ENCODE peak calls at places on chromosomes 5 and 9, in four cellular contexts. G is GM23338, E is right lobe of liver, C is transverse colon. R is an unnamed sample.

GRCh38 chr5:52915176-52915875 is 73.8 kb upstream of the ITGA2 start:
- DNase-seq in G (peak; percentile 69), E (peak; percentile 61), C (peak; percentile 37), R (peak; percentile 68)

GRCh38 chr9:89576404-89576824 is 28.4 kb upstream of the GADD45G start:
- DNase-seq in G (peak; percentile 55), E (peak; percentile 27), C (no peak), R (no peak)

GRCh38 chr9:30575218-30575617 is 1809.2 kb upstream of the ACO1 start:
- DNase-seq in G (no peak), E (no peak), C (no peak), R (no peak)

GRCh38 chr9:2802494-2802921 is 41.4 kb downstream of the PUM3 start:
- DNase-seq in G (no peak), E (no peak), C (no peak), R (no peak)

GRCh38 chr5:137357436-137357835 is 141.7 kb downstream of the SPOCK1 start:
- DNase-seq in G (no peak), E (no peak), C (no peak), R (no peak)

GRCh38 chr9:69899491-69899890 is 78.9 kb downstream of the CFAP95 start:
- DNase-seq in G (no peak), E (no peak), C (no peak), R (no peak)

GRCh38 chr5:3187846-3188425 is 407.7 kb upstream of the IRX1 start:
- DNase-seq in G (no peak), E (no peak), C (no peak), R (no peak)

GRCh38 chr5:105218018-105218417 is 1655.4 kb upstream of the NUDT12 start:
- DNase-seq in G (no peak), E (no peak), C (no peak), R (no peak)

GRCh38 chr5:172770374-172770674 is 671 bp downstream of the DUSP1 start:
- DNase-seq in G (no peak), E (no peak), C (no peak), R (no peak)

GRCh38 chr5:172772112-172772906 is 1.3 kb upstream of the DUSP1 start:
- DNase-seq in G (peak; percentile 87), E (peak; percentile 98), C (peak; percentile 95), R (peak; percentile 91)

GRCh38 chr5:172771439-172772111 is 580 bp upstream of the DUSP1 start:
- DNase-seq in G (no peak), E (no peak), C (no peak), R (no peak)

GRCh38 chr5:172769598-172770373 is 1.2 kb downstream of the DUSP1 start:
- DNase-seq in G (peak; percentile 31), E (peak; percentile 69), C (peak; percentile 46), R (no peak)

DNA sequence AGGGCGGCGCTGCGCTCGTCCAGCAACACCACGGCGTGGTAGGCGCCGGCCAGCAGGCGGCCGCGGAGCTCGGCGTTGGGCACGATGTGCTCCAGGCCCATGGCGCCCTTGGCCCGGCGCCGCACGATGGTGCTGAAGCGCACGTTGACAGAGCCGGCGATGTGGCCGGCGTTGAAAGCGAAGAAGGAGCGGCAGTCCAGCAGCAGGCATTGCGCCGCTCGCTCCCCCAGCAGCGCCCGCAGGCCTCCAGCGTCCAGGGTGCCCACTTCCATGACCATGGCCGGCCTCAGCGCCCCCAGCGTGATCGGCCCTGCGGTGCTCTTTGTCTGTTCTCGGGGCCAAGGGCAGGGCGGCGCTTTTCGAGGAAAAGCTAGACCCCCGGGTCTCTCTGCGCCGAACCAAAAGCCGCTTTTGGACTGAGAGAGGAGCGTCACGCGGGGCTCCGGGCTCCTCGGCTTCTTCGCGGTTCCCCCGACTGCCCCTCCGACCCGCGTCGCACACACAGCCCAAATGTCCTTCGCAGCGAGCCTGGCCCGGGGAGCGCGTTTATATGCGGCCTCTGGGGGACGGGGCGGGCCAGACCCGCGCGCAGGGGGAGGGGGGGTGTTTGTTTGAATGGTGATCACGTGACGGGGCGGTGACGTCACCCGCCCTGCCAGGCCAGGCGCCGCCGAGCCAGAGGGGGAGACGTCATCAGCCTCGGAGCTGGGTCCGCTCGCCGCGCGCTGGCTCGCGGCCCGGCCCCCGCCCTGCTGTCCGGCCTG is at the start of gene DUSP1:
- DNase-seq in G (peak; percentile 97), E (peak; percentile 100), C (peak; percentile 99), R (peak; percentile 99)
- TF ChIP-seq CTCF in G (peak; percentile 37), E (peak; percentile 15), C (peak; percentile 32), R (peak; percentile 71)

GRCh38 chr5:67971223-67971830 is 244.2 kb upstream of the PIK3R1 start:
- DNase-seq in G (no peak), E (peak; percentile 68), C (peak; percentile 13), R (no peak)
- TF ChIP-seq CTCF in G (no peak), E (no peak), C (no peak), R (no peak)

DNA sequence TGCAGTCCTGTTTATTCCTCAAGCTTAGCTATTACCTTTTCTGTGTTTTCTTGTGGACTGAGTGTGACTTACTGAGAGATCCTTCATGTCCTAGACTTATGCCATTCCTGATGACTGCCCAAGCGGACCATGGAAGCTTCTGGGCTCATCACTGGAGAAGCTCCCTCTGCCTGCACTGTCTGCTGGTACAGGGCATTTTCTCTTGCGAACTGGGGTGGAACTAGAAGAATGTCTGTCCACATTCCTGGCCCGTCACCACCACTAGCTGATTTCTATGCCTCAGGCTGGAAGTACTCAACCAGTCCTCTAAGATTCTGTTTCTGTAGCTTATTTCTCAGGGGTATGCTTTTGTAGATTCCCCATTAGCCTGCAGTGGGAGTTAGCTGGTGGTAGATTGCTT is 12.3 kb downstream of the SLC36A1 start:
- DNase-seq in G (peak; percentile 30), E (no peak), C (no peak), R (no peak)
- TF ChIP-seq CTCF in G (no peak), E (no peak), C (no peak), R (no peak)

GRCh38 chr9:13278368-13279246 is 885 bp downstream of the MPDZ start:
- DNase-seq in G (peak; percentile 67), E (peak; percentile 53), C (peak; percentile 24), R (no peak)
- TF ChIP-seq CTCF in G (no peak), E (no peak), C (no peak), R (no peak)

GRCh38 chr5:55994502-55994997 is at the start of gene IL6ST:
- DNase-seq in G (peak; percentile 89), E (no peak), C (peak; percentile 60), R (peak; percentile 67)

GRCh38 chr5:55993013-55993412 is 1.8 kb downstream of the IL6ST start:
- DNase-seq in G (peak; percentile 40), E (no peak), C (no peak), R (no peak)

GRCh38 chr5:55989860-55990259 is 4.9 kb downstream of the IL6ST start:
- DNase-seq in G (no peak), E (no peak), C (no peak), R (no peak)

GRCh38 chr5:55993628-55994501 is 898 bp downstream of the IL6ST start:
- DNase-seq in G (no peak), E (no peak), C (no peak), R (no peak)

GRCh38 chr5:55991768-55992486 is 2.8 kb downstream of the IL6ST start:
- DNase-seq in G (no peak), E (no peak), C (no peak), R (no peak)
- TF ChIP-seq CTCF in G (no peak), E (no peak), C (no peak), R (no peak)

GRCh38 chr5:53917095-53917494 is 356.7 kb downstream of the NDUFS4 start:
- DNase-seq in G (peak; percentile 18), E (no peak), C (no peak), R (no peak)
- TF ChIP-seq CTCF in G (peak; percentile 19), E (no peak), C (no peak), R (no peak)